ENCODE peak calls at places on chromosomes 7 and 10, in four cellular contexts. One of them, this sample, is unnamed.

GRCh38 chr10:29535012-29535777 is 99.6 kb downstream of the SVIL start:
- DNase-seq in A549: peak; percentile 80
- DNase-seq in H1: peak; percentile 87
- DNase-seq in HepG2: peak; percentile 93
- DNase-seq in this sample: peak; percentile 42

GRCh38 chr10:84715911-84716310 is 387.5 kb downstream of the CCSER2 start:
- DNase-seq in A549: peak; percentile 63
- DNase-seq in H1: peak; percentile 76
- DNase-seq in HepG2: peak; percentile 41
- DNase-seq in this sample: peak; percentile 61

GRCh38 chr7:72405389-72405788 is 6.7 kb downstream of the CALN1 start:
- DNase-seq in A549: no peak
- DNase-seq in H1: no peak
- DNase-seq in HepG2: no peak
- DNase-seq in this sample: peak; percentile 52

GRCh38 chr7:2165239-2165609 is 67.5 kb downstream of the MAD1L1 start:
- DNase-seq in A549: no peak
- DNase-seq in H1: no peak
- DNase-seq in HepG2: no peak
- DNase-seq in this sample: peak; percentile 85

GRCh38 chr7:21782996-21783395 is 162.7 kb downstream of the CDCA7L start:
- DNase-seq in A549: no peak
- DNase-seq in H1: no peak
- DNase-seq in HepG2: no peak
- DNase-seq in this sample: no peak

GRCh38 chr10:92688573-92688926 is 1.2 kb upstream of the HHEX start:
- DNase-seq in A549: no peak
- DNase-seq in H1: no peak
- DNase-seq in HepG2: no peak
- DNase-seq in this sample: no peak

GRCh38 chr7:55052726-55053431 is 34.1 kb downstream of the EGFR start:
- DNase-seq in A549: no peak
- DNase-seq in H1: no peak
- DNase-seq in HepG2: no peak
- DNase-seq in this sample: no peak

GRCh38 chr10:36026656-36027390 is 384.7 kb upstream of the FZD8 start:
- DNase-seq in A549: no peak
- DNase-seq in H1: no peak
- DNase-seq in HepG2: no peak
- DNase-seq in this sample: no peak

GRCh38 chr7:96361116-96361857 is 39.4 kb upstream of the SLC25A13 start:
- DNase-seq in A549: no peak
- DNase-seq in H1: no peak
- DNase-seq in HepG2: no peak
- DNase-seq in this sample: peak; percentile 52

GRCh38 chr7:84112771-84113170 is 81.8 kb downstream of the SEMA3A start:
- DNase-seq in A549: no peak
- DNase-seq in H1: no peak
- DNase-seq in HepG2: no peak
- DNase-seq in this sample: no peak

DNA sequence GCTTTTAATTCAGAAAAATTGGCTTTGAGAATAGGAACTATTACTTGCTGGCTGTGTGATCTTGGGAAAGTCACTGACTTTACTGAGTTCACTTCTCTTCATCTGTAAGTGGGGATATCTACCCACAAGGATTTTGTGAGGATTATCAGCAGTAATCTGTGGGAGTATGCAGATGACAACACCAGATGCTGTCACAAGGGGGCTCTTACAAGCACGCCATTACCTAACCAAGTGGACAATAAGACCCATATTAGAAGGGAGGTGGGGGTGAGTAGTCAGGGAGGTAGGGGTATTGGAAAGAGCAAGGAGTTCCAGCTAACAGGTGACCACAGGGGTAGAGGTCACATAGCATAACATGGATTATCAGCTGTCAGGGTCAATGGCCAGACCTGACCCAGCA is 569.4 kb downstream of the SUGCT start:
- DNase-seq in A549: no peak
- DNase-seq in H1: no peak
- DNase-seq in HepG2: peak; percentile 5
- DNase-seq in this sample: no peak
- TF ChIP-seq RNF2 in A549: no peak
- TF ChIP-seq RNF2 in H1: no peak
- TF ChIP-seq RNF2 in HepG2: no peak
- TF ChIP-seq RNF2 in this sample: no peak

GRCh38 chr7:149414171-149414570 is 46.7 kb downstream of the ZNF777 start:
- DNase-seq in A549: no peak
- DNase-seq in H1: no peak
- DNase-seq in HepG2: no peak
- DNase-seq in this sample: no peak

GRCh38 chr7:149414745-149415390 is 46.0 kb downstream of the ZNF777 start:
- DNase-seq in A549: peak; percentile 29
- DNase-seq in H1: peak; percentile 98
- DNase-seq in HepG2: no peak
- DNase-seq in this sample: no peak

GRCh38 chr7:149420006-149420405 is 40.9 kb downstream of the ZNF777 start:
- DNase-seq in A549: no peak
- DNase-seq in H1: no peak
- DNase-seq in HepG2: no peak
- DNase-seq in this sample: no peak

GRCh38 chr7:149409889-149410288 is 51.0 kb downstream of the ZNF777 start:
- DNase-seq in A549: no peak
- DNase-seq in H1: no peak
- DNase-seq in HepG2: no peak
- DNase-seq in this sample: no peak

DNA sequence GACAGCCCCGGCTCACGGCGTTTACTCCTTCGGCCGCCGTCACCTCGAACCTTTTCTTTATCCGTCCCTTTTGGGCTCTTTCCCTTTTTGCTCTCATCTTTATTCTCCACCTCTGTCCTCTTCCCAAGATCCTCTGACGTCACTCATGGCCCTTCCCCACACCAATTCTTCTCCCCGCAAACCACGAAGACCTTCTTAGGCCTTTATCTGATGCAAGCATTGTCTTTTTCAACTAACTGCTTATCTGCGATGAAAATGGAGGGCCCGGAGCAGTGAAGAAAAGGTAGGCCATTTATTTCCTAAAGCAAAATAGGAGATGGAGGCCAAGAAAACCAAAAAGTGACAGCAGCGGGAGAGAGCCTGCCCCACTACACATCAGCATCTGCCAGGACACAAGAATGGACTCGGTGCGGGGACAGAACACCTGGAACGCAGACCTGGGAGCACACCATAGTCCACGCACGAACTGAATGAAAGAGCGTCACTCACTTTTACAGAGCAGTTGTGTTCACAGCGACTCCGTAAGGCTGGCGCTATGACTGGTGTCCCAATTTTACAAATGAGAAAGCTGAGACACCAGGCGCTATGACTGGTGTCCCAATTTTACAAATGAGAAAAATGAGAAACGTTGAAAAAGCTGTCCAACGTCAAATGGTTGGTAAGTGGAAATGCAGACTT is 45.3 kb downstream of the ZNF777 start:
- DNase-seq in A549: no peak
- DNase-seq in H1: no peak
- DNase-seq in HepG2: no peak
- DNase-seq in this sample: no peak
- TF ChIP-seq RNF2 in A549: no peak
- TF ChIP-seq RNF2 in H1: no peak
- TF ChIP-seq RNF2 in HepG2: no peak
- TF ChIP-seq RNF2 in this sample: no peak

GRCh38 chr10:124604214-124605000 is 139.8 kb downstream of the FAM53B start:
- DNase-seq in A549: no peak
- DNase-seq in H1: no peak
- DNase-seq in HepG2: no peak
- DNase-seq in this sample: no peak
- TF ChIP-seq RNF2 in A549: no peak
- TF ChIP-seq RNF2 in H1: no peak
- TF ChIP-seq RNF2 in HepG2: no peak
- TF ChIP-seq RNF2 in this sample: no peak

GRCh38 chr10:77494789-77495541 is 142.6 kb downstream of the KCNMA1 start:
- DNase-seq in A549: no peak
- DNase-seq in H1: no peak
- DNase-seq in HepG2: no peak
- DNase-seq in this sample: no peak

GRCh38 chr10:77493239-77493806 is 144.3 kb downstream of the KCNMA1 start:
- DNase-seq in A549: no peak
- DNase-seq in H1: no peak
- DNase-seq in HepG2: no peak
- DNase-seq in this sample: no peak

GRCh38 chr10:77496941-77497420 is 140.6 kb downstream of the KCNMA1 start:
- DNase-seq in A549: no peak
- DNase-seq in H1: no peak
- DNase-seq in HepG2: peak; percentile 10
- DNase-seq in this sample: no peak

GRCh38 chr10:77490915-77491314 is 146.7 kb downstream of the KCNMA1 start:
- DNase-seq in A549: no peak
- DNase-seq in H1: no peak
- DNase-seq in HepG2: no peak
- DNase-seq in this sample: no peak

GRCh38 chr10:77493851-77494788 is 143.5 kb downstream of the KCNMA1 start:
- DNase-seq in A549: peak; percentile 53
- DNase-seq in H1: no peak
- DNase-seq in HepG2: peak; percentile 10
- DNase-seq in this sample: peak; percentile 11
- TF ChIP-seq RNF2 in A549: no peak
- TF ChIP-seq RNF2 in H1: no peak
- TF ChIP-seq RNF2 in HepG2: no peak
- TF ChIP-seq RNF2 in this sample: no peak

GRCh38 chr7:80844916-80845315 is 73.9 kb downstream of the SEMA3C start:
- DNase-seq in A549: no peak
- DNase-seq in H1: no peak
- DNase-seq in HepG2: no peak
- DNase-seq in this sample: no peak
- TF ChIP-seq RNF2 in A549: no peak
- TF ChIP-seq RNF2 in H1: no peak
- TF ChIP-seq RNF2 in HepG2: no peak
- TF ChIP-seq RNF2 in this sample: no peak

GRCh38 chr10:59670269-59670668 is 39.4 kb downstream of the SLC16A9 start:
- DNase-seq in A549: no peak
- DNase-seq in H1: no peak
- DNase-seq in HepG2: no peak
- DNase-seq in this sample: no peak

GRCh38 chr10:59675812-59676211 is 33.8 kb downstream of the SLC16A9 start:
- DNase-seq in A549: peak; percentile 35
- DNase-seq in H1: peak; percentile 83
- DNase-seq in HepG2: peak; percentile 28
- DNase-seq in this sample: no peak

GRCh38 chr10:59677253-59677831 is 32.3 kb downstream of the SLC16A9 start:
- DNase-seq in A549: no peak
- DNase-seq in H1: no peak
- DNase-seq in HepG2: peak; percentile 53
- DNase-seq in this sample: no peak

GRCh38 chr10:59672150-59672875 is 37.3 kb downstream of the SLC16A9 start:
- DNase-seq in A549: no peak
- DNase-seq in H1: no peak
- DNase-seq in HepG2: no peak
- DNase-seq in this sample: no peak

GRCh38 chr10:59674211-59674836 is 35.3 kb downstream of the SLC16A9 start:
- DNase-seq in A549: no peak
- DNase-seq in H1: no peak
- DNase-seq in HepG2: no peak
- DNase-seq in this sample: no peak
- TF ChIP-seq RNF2 in A549: no peak
- TF ChIP-seq RNF2 in H1: no peak
- TF ChIP-seq RNF2 in HepG2: no peak
- TF ChIP-seq RNF2 in this sample: no peak

DNA sequence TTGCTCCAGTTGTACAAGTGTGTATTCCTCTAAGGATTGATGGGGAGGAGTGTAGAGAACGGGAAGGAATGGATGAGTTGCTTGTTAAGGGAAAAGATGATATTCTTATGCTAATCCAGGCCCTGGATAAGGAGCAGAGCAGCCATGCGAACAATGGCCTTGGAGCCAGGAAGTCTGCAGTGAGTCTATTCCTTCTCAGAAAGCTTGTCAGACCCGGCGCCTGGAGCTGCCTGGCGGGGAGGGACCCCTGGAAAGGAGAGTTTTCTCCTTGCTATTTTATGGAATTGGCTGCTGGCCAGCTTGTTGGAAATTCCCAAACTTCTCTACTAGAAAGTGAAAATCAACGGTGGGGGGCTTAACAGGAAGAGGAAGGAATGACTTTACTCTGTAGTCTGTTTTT is 89.1 kb downstream of the MMRN2 start:
- DNase-seq in A549: no peak
- DNase-seq in H1: no peak
- DNase-seq in HepG2: no peak
- DNase-seq in this sample: no peak
- TF ChIP-seq RNF2 in A549: no peak
- TF ChIP-seq RNF2 in H1: no peak
- TF ChIP-seq RNF2 in HepG2: no peak
- TF ChIP-seq RNF2 in this sample: no peak

GRCh38 chr10:1376384-1376945 is 320.3 kb downstream of the WDR37 start:
- DNase-seq in A549: no peak
- DNase-seq in H1: peak; percentile 43
- DNase-seq in HepG2: no peak
- DNase-seq in this sample: no peak

GRCh38 chr10:1375805-1376170 is 319.6 kb downstream of the WDR37 start:
- DNase-seq in A549: no peak
- DNase-seq in H1: no peak
- DNase-seq in HepG2: no peak
- DNase-seq in this sample: no peak

GRCh38 chr10:1374901-1375804 is 319.0 kb downstream of the WDR37 start:
- DNase-seq in A549: no peak
- DNase-seq in H1: peak; percentile 44
- DNase-seq in HepG2: no peak
- DNase-seq in this sample: no peak

GRCh38 chr10:1373287-1373686 is 317.1 kb downstream of the WDR37 start:
- DNase-seq in A549: no peak
- DNase-seq in H1: peak; percentile 37
- DNase-seq in HepG2: no peak
- DNase-seq in this sample: no peak

GRCh38 chr10:1374501-1374900 is 318.3 kb downstream of the WDR37 start:
- DNase-seq in A549: no peak
- DNase-seq in H1: peak; percentile 41
- DNase-seq in HepG2: no peak
- DNase-seq in this sample: no peak
- TF ChIP-seq RNF2 in A549: no peak
- TF ChIP-seq RNF2 in H1: no peak
- TF ChIP-seq RNF2 in HepG2: no peak
- TF ChIP-seq RNF2 in this sample: no peak